ENCODE peak calls at places on chromosome 14, in four cellular contexts. R is GM12878, O is foreskin keratinocyte, H is upper lobe of right lung. T is an unnamed sample.

GRCh38 chr14:34867199-34867598 is 8.0 kb downstream of the BAZ1A start:
- ATAC-seq in R (peak; percentile 57), O (no peak), H (no peak), T (no peak)

GRCh38 chr14:71103662-71104484 is 196.6 kb downstream of the PCNX1 start:
- ATAC-seq in R (peak; percentile 88), O (peak; percentile 50), H (peak; percentile 70), T (no peak)

GRCh38 chr14:20499108-20499507 is 6.2 kb upstream of the RNASE10 start:
- ATAC-seq in R (no peak), O (no peak), H (no peak), T (no peak)

GRCh38 chr14:103001226-103001625 is 56.1 kb downstream of the CDC42BPB start:
- ATAC-seq in R (no peak), O (no peak), H (peak; percentile 8), T (no peak)

GRCh38 chr14:26395726-26396125 is 202.1 kb downstream of the NOVA1 start:
- ATAC-seq in R (no peak), O (no peak), H (no peak), T (no peak)

GRCh38 chr14:58258156-58258555 is 13.5 kb downstream of the PSMA3 start:
- ATAC-seq in R (peak; percentile 31), O (no peak), H (peak; percentile 89), T (no peak)

GRCh38 chr14:102440392-102440791 is 69.2 kb downstream of the ANKRD9 start:
- ATAC-seq in R (no peak), O (no peak), H (no peak), T (no peak)

GRCh38 chr14:41389355-41389754 is 217.3 kb upstream of the LRFN5 start:
- ATAC-seq in R (no peak), O (no peak), H (no peak), T (no peak)

GRCh38 chr14:54192610-54193009 is 204.2 kb upstream of the CDKN3 start:
- ATAC-seq in R (no peak), O (no peak), H (no peak), T (no peak)

GRCh38 chr14:81452766-81453165 is 52.6 kb upstream of the STON2 start:
- ATAC-seq in R (peak; percentile 13), O (peak; percentile 18), H (no peak), T (no peak)

GRCh38 chr14:86601813-86602212 is 1071.9 kb downstream of the FLRT2 start:
- ATAC-seq in R (no peak), O (no peak), H (no peak), T (no peak)

GRCh38 chr14:66782853-66783252 is 274.9 kb downstream of the GPHN start:
- ATAC-seq in R (no peak), O (no peak), H (no peak), T (no peak)

GRCh38 chr14:53113992-53114391 is 39.1 kb downstream of the DDHD1 start:
- ATAC-seq in R (no peak), O (no peak), H (no peak), T (no peak)

GRCh38 chr14:22159968-22160367 is 429.1 kb downstream of the DAD1 start:
- ATAC-seq in R (no peak), O (no peak), H (no peak), T (no peak)

GRCh38 chr14:64296561-64296960 is 2.4 kb upstream of the ESR2 start:
- ATAC-seq in R (no peak), O (peak; percentile 75), H (no peak), T (peak; percentile 35)

GRCh38 chr14:88166616-88167015 is 156.5 kb downstream of the KCNK10 start:
- ATAC-seq in R (no peak), O (peak; percentile 91), H (no peak), T (no peak)

GRCh38 chr14:30915596-30915995 is 41.2 kb downstream of the COCH start:
- ATAC-seq in R (no peak), O (no peak), H (no peak), T (no peak)

GRCh38 chr14:49303952-49304516 is 282.1 kb downstream of the RPS29 start:
- ATAC-seq in R (peak; percentile 31), O (peak; percentile 38), H (peak; percentile 52), T (no peak)

GRCh38 chr14:61489002-61489401 is 167.6 kb downstream of the PRKCH start:
- ATAC-seq in R (no peak), O (no peak), H (no peak), T (no peak)

GRCh38 chr14:71001742-71002141 is 94.5 kb downstream of the PCNX1 start:
- ATAC-seq in R (no peak), O (no peak), H (no peak), T (no peak)

GRCh38 chr14:40365305-40365704 is 933.1 kb upstream of the FBXO33 start:
- ATAC-seq in R (no peak), O (no peak), H (no peak), T (no peak)

GRCh38 chr14:22613736-22614239 is 15.7 kb downstream of the ABHD4 start:
- ATAC-seq in R (no peak), O (no peak), H (no peak), T (no peak)

GRCh38 chr14:72790887-72791566 is 102.9 kb downstream of the DPF3 start:
- ATAC-seq in R (peak; percentile 86), O (no peak), H (no peak), T (no peak)

GRCh38 chr14:66993512-66993911 is 195.7 kb upstream of the GARIN2 start:
- ATAC-seq in R (no peak), O (no peak), H (no peak), T (no peak)

GRCh38 chr14:95320076-95320895 is 578 bp upstream of the CLMN start:
- ATAC-seq in R (no peak), O (no peak), H (no peak), T (peak; percentile 16)

GRCh38 chr14:51527073-51527472 is 124.6 kb upstream of the FRMD6 start:
- ATAC-seq in R (no peak), O (peak; percentile 31), H (no peak), T (no peak)

GRCh38 chr14:64191756-64192155 is 102.4 kb downstream of the ESR2 start:
- ATAC-seq in R (no peak), O (peak; percentile 59), H (no peak), T (no peak)

GRCh38 chr14:64675246-64675645 is 29.0 kb upstream of the PLEKHG3 start:
- ATAC-seq in R (no peak), O (no peak), H (peak; percentile 11), T (peak; percentile 32)

GRCh38 chr14:37399517-37399916 is 195.5 kb downstream of the FOXA1 start:
- ATAC-seq in R (no peak), O (no peak), H (no peak), T (no peak)

GRCh38 chr14:28773176-28773575 is 6.6 kb downstream of the FOXG1 start:
- ATAC-seq in R (no peak), O (no peak), H (no peak), T (no peak)

GRCh38 chr14:88248606-88249005 is 74.5 kb downstream of the KCNK10 start:
- ATAC-seq in R (no peak), O (peak; percentile 82), H (no peak), T (no peak)

GRCh38 chr14:32693114-32693513 is 245.6 kb upstream of the NPAS3 start:
- ATAC-seq in R (peak; percentile 74), O (no peak), H (peak; percentile 36), T (no peak)

GRCh38 chr14:49677643-49678042 is 10.4 kb downstream of the POLE2 start:
- ATAC-seq in R (peak; percentile 84), O (peak; percentile 58), H (no peak), T (no peak)

GRCh38 chr14:89956294-89957009 is 725 bp downstream of the TDP1 start:
- ATAC-seq in R (peak; percentile 61), O (peak; percentile 58), H (peak; percentile 53), T (peak; percentile 20)

GRCh38 chr14:54660712-54661111 is 93.8 kb downstream of the SAMD4A start:
- ATAC-seq in R (no peak), O (no peak), H (no peak), T (no peak)

GRCh38 chr14:34387974-34388533 is 74.0 kb downstream of the SPTSSA start:
- ATAC-seq in R (no peak), O (peak; percentile 84), H (no peak), T (no peak)

GRCh38 chr14:77031680-77032482 is 3.4 kb upstream of the IRF2BPL start:
- ATAC-seq in R (no peak), O (no peak), H (no peak), T (peak; percentile 13)
- H3K4me1 ChIP-seq in R (peaks cover 43% of the 10 kb centered on the region), O (peaks cover 25% of the 10 kb centered on the region), H (peaks cover 66% of the 10 kb centered on the region), T (peaks cover 21% of the 10 kb centered on the region)

GRCh38 chr14:99252940-99253868 is 18.8 kb downstream of the BCL11B start:
- ATAC-seq in R (no peak), O (peak; percentile 21), H (no peak), T (no peak)
- H3K4me1 ChIP-seq in R (no peaks in the 10 kb centered on the region), O (peaks cover 30% of the 10 kb centered on the region), H (no peaks in the 10 kb centered on the region), T (no peaks in the 10 kb centered on the region)

DNA sequence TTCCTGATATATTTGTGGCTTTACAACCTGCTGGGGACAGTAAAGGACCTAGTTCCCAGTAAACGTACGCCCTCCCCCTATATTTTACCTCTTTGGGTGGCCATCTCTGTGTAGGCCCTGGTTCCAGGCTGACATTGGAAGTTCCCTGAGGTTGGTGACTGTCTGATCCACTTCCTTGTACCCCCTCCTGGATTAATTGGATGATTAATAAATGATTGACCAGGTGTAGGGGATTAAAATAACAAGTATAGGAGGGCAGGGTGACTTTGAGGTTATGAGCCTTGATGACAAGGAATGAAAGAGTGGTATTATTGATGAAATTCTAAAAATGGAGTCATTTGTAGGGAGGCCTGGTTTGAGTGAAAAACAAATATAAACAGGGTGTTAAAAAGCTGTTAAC is 9.6 kb downstream of the SUSD6 start:
- ATAC-seq in R (no peak), O (no peak), H (no peak), T (no peak)
- H3K4me1 ChIP-seq in R (peaks cover 66% of the 10 kb centered on the region), O (peaks cover 15% of the 10 kb centered on the region), H (peaks cover 92% of the 10 kb centered on the region), T (peaks cover 35% of the 10 kb centered on the region)

GRCh38 chr14:68781161-68782021 is 11.5 kb downstream of the ZFP36L1 start:
- ATAC-seq in R (no peak), O (no peak), H (peak; percentile 24), T (no peak)

GRCh38 chr14:68783408-68784297 is 9.2 kb downstream of the ZFP36L1 start:
- ATAC-seq in R (no peak), O (no peak), H (no peak), T (no peak)

GRCh38 chr14:68780358-68781160 is 12.3 kb downstream of the ZFP36L1 start:
- ATAC-seq in R (no peak), O (peak; percentile 3), H (peak; percentile 71), T (peak; percentile 61)

GRCh38 chr14:68784298-68784910 is 8.5 kb downstream of the ZFP36L1 start:
- ATAC-seq in R (peak; percentile 62), O (no peak), H (peak; percentile 27), T (no peak)

GRCh38 chr14:68782091-68782981 is 10.5 kb downstream of the ZFP36L1 start:
- ATAC-seq in R (no peak), O (no peak), H (no peak), T (no peak)
- H3K4me1 ChIP-seq in R (peaks cover 29% of the 10 kb centered on the region), O (peaks cover 21% of the 10 kb centered on the region), H (peaks cover 56% of the 10 kb centered on the region), T (no peaks in the 10 kb centered on the region)

GRCh38 chr14:99425272-99425681 is 55.4 kb downstream of the SETD3 start:
- ATAC-seq in R (no peak), O (peak; percentile 52), H (peak; percentile 93), T (no peak)
- H3K4me1 ChIP-seq in R (no peaks in the 10 kb centered on the region), O (no peaks in the 10 kb centered on the region), H (peaks cover 7% of the 10 kb centered on the region), T (no peaks in the 10 kb centered on the region)

GRCh38 chr14:104262515-104263514 is 124.4 kb downstream of the KIF26A start:
- ATAC-seq in R (no peak), O (no peak), H (peak; percentile 28), T (no peak)
- H3K4me1 ChIP-seq in R (no peaks in the 10 kb centered on the region), O (no peaks in the 10 kb centered on the region), H (no peaks in the 10 kb centered on the region), T (no peaks in the 10 kb centered on the region)

GRCh38 chr14:43369710-43370109 is 1137.4 kb downstream of the FSCB start:
- ATAC-seq in R (no peak), O (no peak), H (no peak), T (no peak)
- H3K4me1 ChIP-seq in R (no peaks in the 10 kb centered on the region), O (no peaks in the 10 kb centered on the region), H (no peaks in the 10 kb centered on the region), T (no peaks in the 10 kb centered on the region)

GRCh38 chr14:76154539-76155126 is 2.9 kb downstream of the GPATCH2L start:
- ATAC-seq in R (no peak), O (no peak), H (no peak), T (no peak)
- H3K4me1 ChIP-seq in R (peaks cover 6% of the 10 kb centered on the region), O (peaks cover 23% of the 10 kb centered on the region), H (peaks cover 51% of the 10 kb centered on the region), T (peaks cover 72% of the 10 kb centered on the region)

T was measured in gastroesophageal sphincter.